ENCODE peak calls at places on chromosomes 1 and 21, in four cellular contexts. One of them, this sample, is unnamed.

GRCh38 chr1:230976825-230977747 is 1.6 kb downstream of the TTC13 start:
- DNase-seq in activated effector memory CD4-positive, alpha-beta T cell treated with Interleukin-2 at 50 U/mL for 16 hours: peak; percentile 12
- DNase-seq in posterior vena cava: no peak
- DNase-seq in MG63: no peak
- DNase-seq in this sample: peak; percentile 35

GRCh38 chr1:74468982-74469603 is 43.3 kb downstream of the LRRC53 start:
- DNase-seq in activated effector memory CD4-positive, alpha-beta T cell treated with Interleukin-2 at 50 U/mL for 16 hours: no peak
- DNase-seq in posterior vena cava: no peak
- DNase-seq in MG63: no peak
- DNase-seq in this sample: no peak

GRCh38 chr21:25837545-25838263 is 102.9 kb downstream of the GABPA start:
- DNase-seq in activated effector memory CD4-positive, alpha-beta T cell treated with Interleukin-2 at 50 U/mL for 16 hours: no peak
- DNase-seq in posterior vena cava: no peak
- DNase-seq in MG63: no peak
- DNase-seq in this sample: no peak

GRCh38 chr1:157878059-157878458 is 36.5 kb upstream of the CD5L start:
- DNase-seq in activated effector memory CD4-positive, alpha-beta T cell treated with Interleukin-2 at 50 U/mL for 16 hours: no peak
- DNase-seq in posterior vena cava: no peak
- DNase-seq in MG63: no peak
- DNase-seq in this sample: no peak

GRCh38 chr21:25934771-25935224 is 200.0 kb downstream of the GABPA start:
- DNase-seq in activated effector memory CD4-positive, alpha-beta T cell treated with Interleukin-2 at 50 U/mL for 16 hours: no peak
- DNase-seq in posterior vena cava: peak; percentile 85
- DNase-seq in MG63: peak; percentile 92
- DNase-seq in this sample: no peak

GRCh38 chr1:151947140-151947539 is 37.8 kb upstream of the THEM4 start:
- DNase-seq in activated effector memory CD4-positive, alpha-beta T cell treated with Interleukin-2 at 50 U/mL for 16 hours: no peak
- DNase-seq in posterior vena cava: no peak
- DNase-seq in MG63: no peak
- DNase-seq in this sample: no peak

GRCh38 chr1:55060133-55060999 is 21.0 kb downstream of the PCSK9 start:
- DNase-seq in activated effector memory CD4-positive, alpha-beta T cell treated with Interleukin-2 at 50 U/mL for 16 hours: no peak
- DNase-seq in posterior vena cava: peak; percentile 67
- DNase-seq in MG63: no peak
- DNase-seq in this sample: no peak

GRCh38 chr1:155977607-155978324 is 581 bp downstream of the ARHGEF2 start:
- DNase-seq in activated effector memory CD4-positive, alpha-beta T cell treated with Interleukin-2 at 50 U/mL for 16 hours: peak; percentile 12
- DNase-seq in posterior vena cava: no peak
- DNase-seq in MG63: peak; percentile 54
- DNase-seq in this sample: peak; percentile 61

GRCh38 chr1:40153073-40153770 is 8.0 kb upstream of the RLF start:
- DNase-seq in activated effector memory CD4-positive, alpha-beta T cell treated with Interleukin-2 at 50 U/mL for 16 hours: no peak
- DNase-seq in posterior vena cava: no peak
- DNase-seq in MG63: no peak
- DNase-seq in this sample: no peak

GRCh38 chr1:43525995-43526394 is 4.7 kb upstream of the PTPRF start:
- DNase-seq in activated effector memory CD4-positive, alpha-beta T cell treated with Interleukin-2 at 50 U/mL for 16 hours: no peak
- DNase-seq in posterior vena cava: peak; percentile 24
- DNase-seq in MG63: peak; percentile 73
- DNase-seq in this sample: no peak

GRCh38 chr1:63454269-63454668 is 68.8 kb downstream of the ITGB3BP start:
- DNase-seq in activated effector memory CD4-positive, alpha-beta T cell treated with Interleukin-2 at 50 U/mL for 16 hours: no peak
- DNase-seq in posterior vena cava: no peak
- DNase-seq in MG63: no peak
- DNase-seq in this sample: no peak

GRCh38 chr21:37916795-37917142 is 512 bp upstream of the KCNJ6 start:
- DNase-seq in activated effector memory CD4-positive, alpha-beta T cell treated with Interleukin-2 at 50 U/mL for 16 hours: no peak
- DNase-seq in posterior vena cava: no peak
- DNase-seq in MG63: no peak
- DNase-seq in this sample: no peak

GRCh38 chr1:169348356-169349036 is 19.1 kb downstream of the NME7 start:
- DNase-seq in activated effector memory CD4-positive, alpha-beta T cell treated with Interleukin-2 at 50 U/mL for 16 hours: no peak
- DNase-seq in posterior vena cava: no peak
- DNase-seq in MG63: no peak
- DNase-seq in this sample: no peak